ENCODE peak calls at places on chromosomes 4 and X, in eight cellular contexts. C, B, H, J, I, K, S and O are unnamed samples.

GRCh38 chr4:26619784-26620183 is 35.9 kb downstream of the TBC1D19 start:
- DNase-seq in C (peak), B (peak), H (no peak), J (no peak), I (no peak), K (peak), S (peak), O (no peak)

GRCh38 chr4:168759321-168759720 is 250.7 kb downstream of the CBR4 start:
- DNase-seq in C (no peak), B (no peak), H (no peak), J (no peak), I (no peak), K (no peak), S (no peak), O (no peak)

GRCh38 chr4:11625206-11625605 is 196.5 kb upstream of the HS3ST1 start:
- DNase-seq in C (no peak), B (no peak), H (no peak), J (no peak), I (no peak), K (no peak), S (no peak), O (no peak)

GRCh38 chr4:112908511-112908910 is 140.9 kb upstream of the ANK2 start:
- DNase-seq in C (no peak), B (peak), H (no peak), J (no peak), I (no peak), K (peak), S (no peak), O (peak)

GRCh38 chrX:106401965-106402559 is 209.7 kb upstream of the RADX start:
- DNase-seq in C (no peak), B (no peak), H (no peak), J (no peak), I (no peak), K (no peak), S (no peak), O (no peak)

GRCh38 chrX:132216806-132217202 is 2.4 kb downstream of the RAP2C start:
- DNase-seq in C (peak), B (peak), H (no peak), J (no peak), I (no peak), K (peak), S (peak), O (no peak)

GRCh38 chr4:147610666-147611065 is 6.5 kb upstream of the TMEM184C start:
- DNase-seq in C (peak), B (no peak), H (no peak), J (no peak), I (no peak), K (peak), S (peak), O (no peak)

GRCh38 chrX:68511255-68511654 is 12.4 kb downstream of the YIPF6 start:
- DNase-seq in C (peak), B (peak), H (no peak), J (no peak), I (no peak), K (peak), S (peak), O (peak)

GRCh38 chrX:82589410-82589809 is 918.7 kb upstream of the POU3F4 start:
- DNase-seq in C (no peak), B (peak), H (no peak), J (no peak), I (no peak), K (peak), S (no peak), O (peak)

GRCh38 chr4:12041828-12042227 is 613.1 kb upstream of the HS3ST1 start:
- DNase-seq in C (no peak), B (no peak), H (no peak), J (no peak), I (no peak), K (no peak), S (no peak), O (no peak)

GRCh38 chr4:78496021-78496643 is 55.4 kb upstream of the ANXA3 start:
- DNase-seq in C (no peak), B (no peak), H (peak), J (no peak), I (no peak), K (peak), S (peak), O (no peak)

GRCh38 chr4:4284827-4285618 is 4.9 kb downstream of the LYAR start:
- DNase-seq in C (peak), B (peak), H (no peak), J (no peak), I (no peak), K (peak), S (peak), O (peak)

GRCh38 chrX:110086916-110087484 is 84.1 kb downstream of the TMEM164 start:
- DNase-seq in C (peak), B (peak), H (peak), J (no peak), I (no peak), K (peak), S (peak), O (no peak)

GRCh38 chr4:141081921-141082381 is 51.3 kb downstream of the RNF150 start:
- DNase-seq in C (no peak), B (no peak), H (peak), J (no peak), I (no peak), K (no peak), S (peak), O (no peak)
- H3K4me3 ChIP-seq in C (no peak), B (no peak), H (peak), J (no peak), I (no peak), K (no peak), S (no peak), O (peak)

DNA sequence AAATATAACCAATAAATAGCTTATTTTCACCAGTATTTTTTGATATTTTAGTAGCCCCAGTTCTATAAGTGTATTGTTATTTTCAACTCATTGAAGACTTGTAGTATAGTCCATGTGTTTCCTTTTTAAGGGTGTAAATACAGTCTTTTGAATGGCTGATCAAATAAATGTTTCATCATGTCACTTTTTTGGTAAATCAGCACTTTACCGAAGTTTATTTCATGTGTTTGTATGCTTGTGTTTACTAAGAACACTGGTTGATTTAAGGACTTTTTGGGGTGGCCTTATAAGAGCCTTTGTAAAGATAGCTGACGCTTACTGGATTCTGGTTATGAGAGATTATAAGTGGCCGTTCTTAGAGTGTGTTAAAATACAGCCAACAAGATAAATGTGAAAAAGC is 2.6 kb downstream of the UBE2K start:
- DNase-seq in C (no peak), B (no peak), H (no peak), J (no peak), I (no peak), K (no peak), S (no peak), O (no peak)
- H3K4me3 ChIP-seq in C (peak), B (peak), H (peak), J (no peak), I (peak), K (peak), S (peak), O (peak)

DNA sequence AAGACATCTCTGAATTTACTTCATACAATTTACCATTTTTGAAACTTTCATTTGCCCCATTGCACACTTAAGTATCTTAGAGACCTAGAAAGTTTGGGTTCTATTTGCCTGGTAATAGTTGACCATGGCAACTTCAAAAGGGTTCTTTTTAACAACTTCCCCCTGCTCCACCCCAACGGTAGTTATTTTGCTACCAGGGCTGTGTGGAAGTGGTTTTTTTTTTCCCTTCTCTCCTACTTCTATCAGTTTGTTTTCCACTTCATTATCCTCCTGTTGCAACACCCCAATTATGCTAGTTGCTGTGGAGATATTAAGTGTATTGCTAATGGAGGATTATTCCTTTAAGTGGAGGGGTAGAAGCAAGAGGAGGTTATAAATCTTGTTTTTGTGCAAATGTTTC is 14.4 kb downstream of the SGMS2 start:
- DNase-seq in C (no peak), B (no peak), H (no peak), J (no peak), I (no peak), K (no peak), S (no peak), O (no peak)
- H3K4me3 ChIP-seq in C (no peak), B (no peak), H (no peak), J (no peak), I (no peak), K (no peak), S (no peak), O (no peak)

GRCh38 chrX:151974336-151975227 is at the start of gene GABRE:
- DNase-seq in C (peak), B (no peak), H (no peak), J (no peak), I (peak), K (peak), S (peak), O (peak)
- H3K4me3 ChIP-seq in C (peak), B (no peak), H (peak), J (no peak), I (peak), K (peak), S (peak), O (peak)

DNA sequence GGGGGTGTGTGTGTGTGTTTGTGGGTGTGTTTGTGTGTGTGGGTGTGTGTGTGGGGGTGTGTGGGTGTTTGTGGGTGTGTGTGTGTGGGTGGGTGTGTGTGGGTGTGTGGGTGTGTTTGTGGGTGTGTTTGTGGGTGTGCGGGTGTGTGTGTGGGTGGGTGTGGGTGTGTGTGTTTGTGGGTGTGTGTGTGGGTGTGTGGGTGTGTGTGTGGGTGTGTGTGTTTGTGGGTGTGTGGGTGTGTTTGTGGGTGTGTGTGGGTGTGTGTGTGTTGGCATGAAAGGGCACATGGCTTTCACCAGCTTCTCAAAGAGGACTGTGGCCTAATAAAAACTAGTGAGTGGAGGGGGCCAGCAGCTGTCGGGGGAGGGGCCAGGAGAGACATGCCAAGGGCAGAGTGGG is 25.3 kb upstream of the ZNF185 start:
- DNase-seq in C (no peak), B (no peak), H (no peak), J (no peak), I (no peak), K (no peak), S (no peak), O (no peak)
- H3K4me3 ChIP-seq in C (no peak), B (no peak), H (no peak), J (no peak), I (no peak), K (no peak), S (no peak), O (no peak)

GRCh38 chr4:85762204-85762884 is 287.4 kb downstream of the ARHGAP24 start:
- DNase-seq in C (peak), B (peak), H (no peak), J (no peak), I (no peak), K (peak), S (peak), O (peak)
- H3K4me3 ChIP-seq in C (no peak), B (peak), H (no peak), J (no peak), I (peak), K (no peak), S (no peak), O (no peak)

DNA sequence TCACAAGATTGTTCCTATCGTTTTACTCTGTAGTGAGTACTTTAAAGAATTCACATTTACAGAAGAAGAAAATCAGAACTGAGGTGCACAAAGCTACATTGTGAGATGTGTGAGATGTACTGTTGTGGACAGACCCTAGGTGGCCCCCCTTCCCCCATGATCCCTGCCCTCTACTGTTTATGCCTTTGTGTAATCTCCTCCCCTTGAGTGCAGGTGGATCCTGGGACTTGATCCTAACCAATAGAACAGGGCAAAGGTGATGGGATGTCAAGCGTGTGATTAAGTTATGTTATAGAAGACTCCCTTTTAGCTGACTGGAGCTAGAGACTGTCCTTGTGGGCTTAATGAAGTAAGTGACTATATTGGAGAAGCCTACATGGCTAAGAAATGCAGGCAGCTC is 225.1 kb upstream of the LEF1 start:
- DNase-seq in C (no peak), B (no peak), H (no peak), J (peak), I (no peak), K (no peak), S (no peak), O (no peak)
- H3K4me3 ChIP-seq in C (no peak), B (no peak), H (no peak), J (no peak), I (no peak), K (no peak), S (no peak), O (no peak)